ENCODE peak calls at places on chromosomes 1 and 21, in nine cellular contexts. One of them, this sample, is unnamed.

GRCh38 chr21:45826733-45827692 is 154.6 kb upstream of the COL6A1 start:
- DNase-seq in stomach: no peak
- DNase-seq in left lung: no peak
- DNase-seq in CD4-positive, alpha-beta memory T cell: no peak
- DNase-seq in KBM-7: no peak
- DNase-seq in B cell: peak
- DNase-seq in iPS-NIHi11: no peak
- DNase-seq in mucosa of descending colon: no peak
- DNase-seq in fibroblast of mammary gland: no peak
- DNase-seq in this sample: no peak

GRCh38 chr21:36909901-36910561 is 56.4 kb downstream of the HLCS start:
- DNase-seq in stomach: no peak
- DNase-seq in left lung: no peak
- DNase-seq in CD4-positive, alpha-beta memory T cell: no peak
- DNase-seq in KBM-7: no peak
- DNase-seq in B cell: no peak
- DNase-seq in iPS-NIHi11: no peak
- DNase-seq in mucosa of descending colon: no peak
- DNase-seq in fibroblast of mammary gland: peak
- DNase-seq in this sample: no peak

GRCh38 chr1:62275095-62275494 is 44.1 kb downstream of the KANK4 start:
- DNase-seq in stomach: no peak
- DNase-seq in left lung: no peak
- DNase-seq in CD4-positive, alpha-beta memory T cell: no peak
- DNase-seq in KBM-7: no peak
- DNase-seq in B cell: no peak
- DNase-seq in iPS-NIHi11: no peak
- DNase-seq in mucosa of descending colon: no peak
- DNase-seq in fibroblast of mammary gland: no peak
- DNase-seq in this sample: no peak

GRCh38 chr21:37257967-37258877 is 8.9 kb downstream of the VPS26C start:
- DNase-seq in stomach: peak
- DNase-seq in left lung: peak
- DNase-seq in CD4-positive, alpha-beta memory T cell: peak
- DNase-seq in KBM-7: peak
- DNase-seq in B cell: peak
- DNase-seq in iPS-NIHi11: peak
- DNase-seq in mucosa of descending colon: peak
- DNase-seq in fibroblast of mammary gland: peak
- DNase-seq in this sample: peak

GRCh38 chr1:162918111-162918754 is 57.3 kb upstream of the CCDC190 start:
- DNase-seq in stomach: no peak
- DNase-seq in left lung: no peak
- DNase-seq in CD4-positive, alpha-beta memory T cell: no peak
- DNase-seq in KBM-7: no peak
- DNase-seq in B cell: no peak
- DNase-seq in iPS-NIHi11: no peak
- DNase-seq in mucosa of descending colon: no peak
- DNase-seq in fibroblast of mammary gland: no peak
- DNase-seq in this sample: no peak

GRCh38 chr21:43692949-43693348 is 26.0 kb upstream of the PDXK start:
- DNase-seq in stomach: no peak
- DNase-seq in left lung: no peak
- DNase-seq in CD4-positive, alpha-beta memory T cell: no peak
- DNase-seq in KBM-7: no peak
- DNase-seq in B cell: no peak
- DNase-seq in iPS-NIHi11: no peak
- DNase-seq in mucosa of descending colon: no peak
- DNase-seq in fibroblast of mammary gland: no peak
- DNase-seq in this sample: no peak

GRCh38 chr1:162327144-162327790 is 49.4 kb downstream of the SPATA46 start:
- DNase-seq in stomach: no peak
- DNase-seq in left lung: no peak
- DNase-seq in CD4-positive, alpha-beta memory T cell: no peak
- DNase-seq in KBM-7: no peak
- DNase-seq in B cell: no peak
- DNase-seq in iPS-NIHi11: no peak
- DNase-seq in mucosa of descending colon: no peak
- DNase-seq in fibroblast of mammary gland: peak
- DNase-seq in this sample: no peak

GRCh38 chr1:91478693-91479234 is 21.9 kb upstream of the CDC7 start:
- DNase-seq in stomach: no peak
- DNase-seq in left lung: no peak
- DNase-seq in CD4-positive, alpha-beta memory T cell: no peak
- DNase-seq in KBM-7: no peak
- DNase-seq in B cell: no peak
- DNase-seq in iPS-NIHi11: no peak
- DNase-seq in mucosa of descending colon: no peak
- DNase-seq in fibroblast of mammary gland: peak
- DNase-seq in this sample: no peak

GRCh38 chr1:66271904-66272254 is 262.1 kb upstream of the SGIP1 start:
- DNase-seq in stomach: no peak
- DNase-seq in left lung: peak
- DNase-seq in CD4-positive, alpha-beta memory T cell: no peak
- DNase-seq in KBM-7: peak
- DNase-seq in B cell: no peak
- DNase-seq in iPS-NIHi11: no peak
- DNase-seq in mucosa of descending colon: peak
- DNase-seq in fibroblast of mammary gland: peak
- DNase-seq in this sample: peak

This sample was measured in prostate gland.